ENCODE peak calls at places on chromosome 11, in four cellular contexts. H, Z, M and K are unnamed samples.

GRCh38 chr11:118068206-118068944 is 8.5 kb upstream of the TMPRSS4 start:
- DNase-seq in M (peak; percentile 77), Z (no peak), H (no peak), K (no peak)

GRCh38 chr11:63478896-63479295 is 12.1 kb downstream of the PLAAT5 start:
- DNase-seq in Z (peak; percentile 82), M (peak; percentile 74), H (peak; percentile 75), K (peak; percentile 49)

GRCh38 chr11:111939836-111940604 is 2.9 kb downstream of the DIXDC1 start:
- DNase-seq in Z (peak; percentile 76), M (no peak), H (peak; percentile 94), K (no peak)

GRCh38 chr11:13277719-13278619 is at the start of gene BMAL1:
- DNase-seq in M (peak; percentile 37), H (no peak), Z (peak; percentile 36), K (no peak)

GRCh38 chr11:97290444-97291041 is 900.7 kb downstream of the JRKL start:
- DNase-seq in H (no peak), Z (no peak), M (no peak), K (no peak)

GRCh38 chr11:1553808-1554594 is 18.1 kb downstream of the DUSP8 start:
- DNase-seq in H (no peak), M (peak; percentile 91), Z (no peak), K (no peak)

GRCh38 chr11:117930208-117930570 is 987 bp upstream of the TMPRSS13 start:
- DNase-seq in H (no peak), M (no peak), Z (no peak), K (no peak)

GRCh38 chr11:34988294-34989255 is 72.2 kb downstream of the PDHX start:
- DNase-seq in H (peak; percentile 76), Z (peak; percentile 67), M (no peak), K (no peak)

GRCh38 chr11:40281055-40281580 is 1178.3 kb downstream of the LRRC4C start:
- DNase-seq in H (no peak), Z (peak; percentile 71), M (no peak), K (no peak)

GRCh38 chr11:48054994-48055291 is 74.6 kb downstream of the PTPRJ start:
- DNase-seq in Z (no peak), M (no peak), H (no peak), K (no peak)

GRCh38 chr11:15361316-15361715 is 246.6 kb downstream of the INSC start:
- DNase-seq in H (no peak), M (no peak), Z (no peak), K (no peak)

GRCh38 chr11:115297330-115297729 is 206.9 kb downstream of the CADM1 start:
- DNase-seq in M (no peak), Z (no peak), H (no peak), K (no peak)

GRCh38 chr11:71147331-71147730 is 105.0 kb downstream of the SHANK2 start:
- DNase-seq in M (no peak), Z (no peak), H (no peak), K (no peak)

GRCh38 chr11:46697303-46697702 is 3.1 kb downstream of the ARHGAP1 start:
- DNase-seq in Z (peak; percentile 30), H (no peak), M (no peak), K (no peak)

GRCh38 chr11:118415739-118416068 is 14.3 kb downstream of the ATP5MG start:
- DNase-seq in M (peak; percentile 73), H (peak; percentile 98), Z (peak; percentile 95), K (no peak)

GRCh38 chr11:119823077-119823476 is 94.1 kb upstream of the NECTIN1 start:
- DNase-seq in M (no peak), Z (no peak), H (no peak), K (no peak)

GRCh38 chr11:102430158-102430836 is 22.3 kb downstream of the TMEM123 start:
- DNase-seq in H (peak; percentile 70), M (no peak), Z (no peak), K (no peak)

GRCh38 chr11:101436511-101437142 is 147.2 kb downstream of the TRPC6 start:
- DNase-seq in H (peak; percentile 49), M (peak; percentile 67), Z (peak; percentile 46), K (peak; percentile 48)

GRCh38 chr11:28470180-28470579 is 362.0 kb downstream of the METTL15 start:
- DNase-seq in H (no peak), M (no peak), Z (no peak), K (no peak)

GRCh38 chr11:73221451-73221850 is 3.4 kb downstream of the P2RY2 start:
- DNase-seq in M (no peak), H (no peak), Z (no peak), K (no peak)

GRCh38 chr11:119975561-119976152 is 162.3 kb downstream of the TRIM29 start:
- DNase-seq in H (no peak), M (peak; percentile 73), Z (no peak), K (peak; percentile 26)

GRCh38 chr11:17161515-17161914 is 46.3 kb downstream of the PIK3C2A start:
- DNase-seq in M (no peak), Z (no peak), H (no peak), K (no peak)

GRCh38 chr11:41431784-41432183 is 27.7 kb downstream of the LRRC4C start:
- DNase-seq in H (no peak), Z (no peak), M (no peak), K (no peak)

GRCh38 chr11:86222081-86222480 is 22.5 kb upstream of the EED start:
- DNase-seq in Z (no peak), H (no peak), M (no peak), K (no peak)

GRCh38 chr11:16603890-16604783 is 134.3 kb upstream of the C11orf58 start:
- DNase-seq in H (peak; percentile 58), Z (peak; percentile 72), M (peak; percentile 45), K (peak; percentile 42)

GRCh38 chr11:15935370-15935769 is 421.0 kb downstream of the SOX6 start:
- DNase-seq in M (no peak), H (no peak), Z (no peak), K (no peak)

GRCh38 chr11:119764108-119764874 is 35.3 kb upstream of the NECTIN1 start:
- DNase-seq in Z (no peak), M (no peak), H (peak; percentile 42), K (no peak)

GRCh38 chr11:67645521-67646457 is 4.7 kb downstream of the ACY3 start:
- DNase-seq in M (peak; percentile 65), H (no peak), Z (no peak), K (no peak)

GRCh38 chr11:123139206-123139605 is 55.8 kb downstream of the CLMP start:
- DNase-seq in Z (no peak), H (no peak), M (no peak), K (no peak)

GRCh38 chr11:363948-364761 is 5.1 kb upstream of the B4GALNT4 start:
- DNase-seq in H (no peak), M (peak; percentile 87), Z (no peak), K (no peak)

DNA sequence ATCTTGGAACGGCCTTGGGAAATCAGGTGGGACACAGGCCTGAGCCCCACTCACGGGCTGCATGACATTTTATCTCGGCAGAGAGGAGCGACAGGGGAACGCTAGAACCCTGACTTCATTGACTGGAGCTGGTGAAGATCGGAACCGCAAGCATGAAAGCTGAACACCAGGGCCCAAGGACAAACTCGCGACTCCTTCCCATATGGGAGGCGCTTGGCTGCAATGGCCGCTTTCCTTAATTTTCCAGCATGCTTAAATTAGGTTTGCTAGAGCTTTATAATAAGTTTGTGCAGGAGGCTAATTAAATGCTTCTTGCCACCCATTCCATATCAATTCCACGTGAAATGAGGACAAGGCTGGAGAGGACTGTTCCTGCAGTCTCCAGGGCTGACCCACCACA is 693.1 kb downstream of the OPCML start:
- DNase-seq in H (no peak), M (no peak), Z (no peak), K (no peak)
- H4K91ac ChIP-seq in H (no peak overlapping the region), M (no peak overlapping the region), Z (peak overlapping the region; percentile 34), K (no peak overlapping the region)

GRCh38 chr11:128303383-128303782 is 284.0 kb downstream of the ETS1 start:
- DNase-seq in M (no peak), H (no peak), Z (no peak), K (no peak)
- H3K4me2 ChIP-seq in M (no peak overlapping the region), H (no peak overlapping the region), Z (no peak overlapping the region), K (no peak overlapping the region)

GRCh38 chr11:77073328-77074001 is 6.7 kb downstream of the CAPN5 start:
- DNase-seq in H (peak; percentile 94), M (peak; percentile 18), Z (peak; percentile 98), K (no peak)

GRCh38 chr11:77074205-77074604 is 7.4 kb downstream of the CAPN5 start:
- DNase-seq in M (peak; percentile 21), Z (no peak), H (no peak), K (no peak)

GRCh38 chr11:77071077-77071476 is 4.3 kb downstream of the CAPN5 start:
- DNase-seq in M (no peak), H (no peak), Z (no peak), K (no peak)

GRCh38 chr11:77071671-77072605 is 5.2 kb downstream of the CAPN5 start:
- DNase-seq in M (peak; percentile 24), H (peak; percentile 37), Z (peak; percentile 29), K (no peak)

GRCh38 chr11:77072851-77073327 is 6.1 kb downstream of the CAPN5 start:
- DNase-seq in H (no peak), Z (no peak), M (peak; percentile 17), K (no peak)
- H3K9ac ChIP-seq in H (peak overlapping the region; percentile 20), Z (peak overlapping the region; percentile 89), M (no peak overlapping the region), K (no peak overlapping the region)

GRCh38 chr11:3057069-3057963 is at the start of gene CARS1:
- DNase-seq in M (peak; percentile 97), Z (peak; percentile 97), H (peak; percentile 93), K (peak; percentile 90)
- H4K91ac ChIP-seq in M (no peak within 1 kb of the TSS), Z (peak within 1 kb of the TSS; percentile 96), H (peak within 1 kb of the TSS; percentile 94), K (peak within 1 kb of the TSS; percentile 77)

GRCh38 chr11:7522546-7522945 is 8.7 kb downstream of the PPFIBP2 start:
- DNase-seq in Z (no peak), M (no peak), H (no peak), K (no peak)

GRCh38 chr11:7520981-7521487 is 7.2 kb downstream of the PPFIBP2 start:
- DNase-seq in Z (peak; percentile 5), M (no peak), H (no peak), K (no peak)

GRCh38 chr11:7518811-7519562 is 5.2 kb downstream of the PPFIBP2 start:
- DNase-seq in H (no peak), M (no peak), Z (no peak), K (no peak)

GRCh38 chr11:7522106-7522505 is 8.3 kb downstream of the PPFIBP2 start:
- DNase-seq in Z (no peak), H (no peak), M (no peak), K (no peak)

DNA sequence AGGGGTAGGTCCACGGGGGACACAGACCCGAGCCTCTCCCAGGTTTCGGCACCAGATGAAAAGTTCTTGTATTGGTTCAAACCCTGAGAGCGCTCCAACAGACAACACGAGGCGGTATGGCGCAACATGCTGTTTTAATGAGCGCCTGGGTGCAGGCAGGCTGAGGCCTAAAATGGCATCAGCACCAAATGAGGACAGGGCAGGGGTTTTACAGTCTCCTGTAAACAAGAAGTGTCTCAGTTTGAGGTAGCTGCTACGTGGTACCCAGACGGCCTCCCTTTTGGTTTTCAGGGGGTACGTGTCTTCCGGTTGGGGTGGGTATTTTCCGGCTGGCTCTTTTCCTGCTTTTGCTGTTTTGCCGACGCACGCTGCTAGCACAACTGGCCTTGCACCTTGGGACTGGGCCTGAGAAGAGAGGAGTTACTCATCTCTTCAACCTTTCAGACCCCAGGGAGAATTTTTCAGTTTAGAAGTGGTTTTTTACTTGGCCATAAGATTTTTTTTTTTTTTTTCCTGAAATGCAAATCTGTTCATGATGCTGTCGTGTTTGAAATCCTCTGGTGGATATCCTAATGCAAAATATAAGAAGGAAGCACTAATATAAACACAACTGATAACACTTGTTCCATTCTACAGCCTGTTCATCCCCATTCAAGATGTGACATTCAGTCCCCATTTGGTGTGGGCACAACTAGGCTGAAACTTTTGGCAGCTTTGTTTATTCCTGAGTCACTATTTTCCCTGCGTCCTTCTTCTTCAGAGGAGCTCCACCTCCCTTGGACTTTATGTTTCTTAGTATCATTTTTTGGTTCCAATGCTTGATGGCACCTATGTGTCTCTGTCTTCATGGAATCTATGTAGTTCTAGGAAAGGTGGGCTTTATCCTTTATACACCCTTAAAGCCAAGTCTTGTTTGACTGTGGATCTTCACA is 6.5 kb downstream of the PPFIBP2 start:
- DNase-seq in H (no peak), Z (peak; percentile 4), M (no peak), K (no peak)
- H3K4me2 ChIP-seq in H (no peak overlapping the region), Z (no peak overlapping the region), M (no peak overlapping the region), K (no peak overlapping the region)